ENCODE peak calls at places on chromosomes 5 and 9, in ten cellular contexts. Z is mammary epithelial cell, K is keratinocyte, M is GM23248, R is fibroblast of lung, W is neuronal stem cell, E is K562, B is SK-N-SH, X is mesenchymal stem cell, O is GM23338. G is an unnamed sample.

GRCh38 chr5:74621492-74621891 is 19.0 kb downstream of the ENC1 start:
- DNase-seq in Z (no peak), K (no peak), M (no peak), R (no peak), W (no peak), E (no peak), B (no peak), X (no peak), O (no peak), G (no peak)

GRCh38 chr9:107155244-107155817 is 127.7 kb upstream of the RAD23B start:
- DNase-seq in Z (no peak), K (no peak), M (no peak), R (no peak), W (no peak), E (no peak), B (no peak), X (no peak), O (peak; percentile 42), G (no peak)

GRCh38 chr9:70954126-70954525 is 167.3 kb downstream of the TRPM3 start:
- DNase-seq in Z (peak; percentile 48), K (peak; percentile 40), M (peak; percentile 76), R (peak; percentile 97), W (peak; percentile 29), E (no peak), B (no peak), X (peak; percentile 68), O (peak; percentile 73), G (peak; percentile 78)

GRCh38 chr9:776086-776485 is 65.4 kb upstream of the DMRT1 start:
- DNase-seq in Z (no peak), K (no peak), M (no peak), R (no peak), W (no peak), E (no peak), B (no peak), X (no peak), O (no peak), G (no peak)

GRCh38 chr9:34544035-34544434 is 21.2 kb upstream of the ENHO start:
- DNase-seq in Z (no peak), K (no peak), M (no peak), R (no peak), W (no peak), E (no peak), B (no peak), X (no peak), O (no peak), G (no peak)

GRCh38 chr9:75979362-75979761 is 88.9 kb downstream of the PCSK5 start:
- DNase-seq in Z (no peak), K (no peak), M (peak; percentile 34), R (no peak), W (no peak), E (no peak), B (no peak), X (peak; percentile 41), O (peak; percentile 77), G (peak; percentile 63)

GRCh38 chr5:151622367-151623097 is 31.4 kb upstream of the FAT2 start:
- DNase-seq in Z (peak; percentile 44), K (no peak), M (peak; percentile 65), R (no peak), W (no peak), E (no peak), B (no peak), X (no peak), O (no peak), G (no peak)

GRCh38 chr5:53430618-53431252 is 49.7 kb upstream of the FST start:
- DNase-seq in Z (peak; percentile 72), K (no peak), M (peak; percentile 80), R (peak; percentile 62), W (no peak), E (no peak), B (no peak), X (peak; percentile 72), O (peak; percentile 41), G (no peak)

DNA sequence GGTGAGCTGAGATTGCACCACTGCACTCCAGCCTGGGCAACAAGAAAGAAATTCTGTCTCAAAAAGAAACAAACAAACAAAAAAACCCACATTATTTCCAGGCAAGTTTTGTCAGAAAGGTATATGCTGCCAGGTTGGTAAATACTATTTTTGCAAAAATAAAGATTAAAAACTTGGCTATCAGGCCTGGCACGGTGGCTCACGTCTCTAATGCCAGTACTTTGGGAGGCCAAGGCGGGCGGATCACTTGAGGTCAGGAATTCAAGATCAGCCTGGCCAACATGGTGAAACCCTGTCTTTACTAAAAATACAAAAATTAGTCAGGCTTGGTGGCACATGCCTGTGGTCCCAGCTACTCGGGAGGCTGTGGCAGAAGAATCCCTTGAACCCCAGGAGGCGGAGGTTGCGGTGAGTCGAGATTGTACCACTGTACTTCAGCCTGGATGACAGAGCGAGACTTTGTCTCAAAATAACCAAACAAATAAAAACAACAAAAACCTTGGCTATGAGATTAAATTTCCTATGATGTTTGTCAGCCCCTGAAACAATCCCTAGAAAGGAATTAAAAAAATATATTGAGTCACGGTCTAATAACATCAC is 22.7 kb downstream of the AGXT2 start:
- DNase-seq in Z (no peak), K (no peak), M (no peak), R (no peak), W (no peak), E (no peak), B (no peak), X (no peak), O (no peak), G (no peak)
- H3K27ac ChIP-seq in Z (no peak overlapping the region), K (no peak overlapping the region), M (no peak overlapping the region), R (no peak overlapping the region), W (no peak overlapping the region), E (no peak overlapping the region), B (no peak overlapping the region), X (no peak overlapping the region), O (no peak overlapping the region), G (no peak overlapping the region)

GRCh38 chr9:35716236-35716635 is 15.8 kb downstream of the TLN1 start:
- DNase-seq in Z (no peak), K (no peak), M (peak; percentile 34), R (no peak), W (no peak), E (no peak), B (no peak), X (no peak), O (no peak), G (peak; percentile 51)
- H3K4me1 ChIP-seq in Z (no peaks in the 10 kb centered on the region), K (peaks cover 4% of the 10 kb centered on the region), M (no peaks in the 10 kb centered on the region), R (no peaks in the 10 kb centered on the region), W (no peaks in the 10 kb centered on the region), E (no peaks in the 10 kb centered on the region), B (no peaks in the 10 kb centered on the region), X (peaks cover 7% of the 10 kb centered on the region), O (no peaks in the 10 kb centered on the region), G (no peaks in the 10 kb centered on the region)

GRCh38 chr5:81904166-81904565 is 67.7 kb upstream of the ATG10 start:
- DNase-seq in Z (no peak), K (no peak), M (no peak), R (no peak), W (no peak), E (no peak), B (no peak), X (no peak), O (no peak), G (no peak)

GRCh38 chr5:81908044-81908443 is 63.8 kb upstream of the ATG10 start:
- DNase-seq in Z (no peak), K (no peak), M (no peak), R (peak; percentile 42), W (no peak), E (no peak), B (no peak), X (no peak), O (no peak), G (no peak)

GRCh38 chr5:81907012-81907411 is 64.8 kb upstream of the ATG10 start:
- DNase-seq in Z (no peak), K (no peak), M (no peak), R (peak; percentile 18), W (no peak), E (no peak), B (no peak), X (no peak), O (no peak), G (no peak)

GRCh38 chr5:81904861-81905260 is 67.0 kb upstream of the ATG10 start:
- DNase-seq in Z (no peak), K (no peak), M (no peak), R (peak; percentile 60), W (no peak), E (no peak), B (no peak), X (no peak), O (no peak), G (no peak)

DNA sequence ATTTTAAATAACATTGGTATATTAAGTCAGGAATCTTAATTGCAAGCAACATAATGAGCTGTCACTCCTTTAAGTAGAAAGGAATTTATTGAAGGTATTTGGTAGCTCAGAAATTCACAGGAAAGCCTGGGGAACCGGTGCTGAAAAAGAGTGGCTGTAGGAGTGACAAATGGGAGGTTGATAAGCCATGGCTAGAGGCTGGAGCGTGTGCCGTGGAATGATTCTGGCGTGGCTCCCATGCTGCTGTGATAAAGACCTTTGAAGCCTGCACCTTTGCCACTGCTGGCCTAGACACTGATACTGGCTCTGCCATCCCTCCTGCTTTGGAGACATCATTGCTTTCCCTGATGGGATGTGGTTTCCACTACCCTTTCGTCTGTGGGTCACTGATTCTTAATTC is 65.7 kb upstream of the ATG10 start:
- DNase-seq in Z (no peak), K (no peak), M (no peak), R (peak; percentile 28), W (no peak), E (no peak), B (no peak), X (no peak), O (no peak), G (no peak)
- H2AFZ ChIP-seq in Z (no peak overlapping the region), K (no peak overlapping the region), M (no peak overlapping the region), R (no peak overlapping the region), W (no peak overlapping the region), E (peak overlapping the region; percentile 19), B (no peak overlapping the region), X (no peak overlapping the region), O (no peak overlapping the region), G (no peak overlapping the region)

GRCh38 chr9:129628709-129629108 is 2.7 kb downstream of the NTMT1 start:
- DNase-seq in Z (no peak), K (no peak), M (peak; percentile 38), R (no peak), W (no peak), E (no peak), B (no peak), X (no peak), O (no peak), G (no peak)

GRCh38 chr9:129629251-129629650 is 3.3 kb downstream of the NTMT1 start:
- DNase-seq in Z (no peak), K (no peak), M (no peak), R (no peak), W (no peak), E (no peak), B (no peak), X (no peak), O (no peak), G (no peak)

GRCh38 chr9:129626079-129626943 is at the start of gene NTMT1:
- DNase-seq in Z (peak; percentile 75), K (no peak), M (peak; percentile 94), R (peak; percentile 73), W (peak; percentile 81), E (peak; percentile 92), B (peak; percentile 95), X (peak; percentile 87), O (peak; percentile 85), G (peak; percentile 97)

GRCh38 chr9:129626944-129627297 is 958 bp downstream of the NTMT1 start:
- DNase-seq in Z (peak; percentile 28), K (no peak), M (peak; percentile 80), R (peak; percentile 91), W (no peak), E (no peak), B (no peak), X (peak; percentile 85), O (no peak), G (peak; percentile 90)

DNA sequence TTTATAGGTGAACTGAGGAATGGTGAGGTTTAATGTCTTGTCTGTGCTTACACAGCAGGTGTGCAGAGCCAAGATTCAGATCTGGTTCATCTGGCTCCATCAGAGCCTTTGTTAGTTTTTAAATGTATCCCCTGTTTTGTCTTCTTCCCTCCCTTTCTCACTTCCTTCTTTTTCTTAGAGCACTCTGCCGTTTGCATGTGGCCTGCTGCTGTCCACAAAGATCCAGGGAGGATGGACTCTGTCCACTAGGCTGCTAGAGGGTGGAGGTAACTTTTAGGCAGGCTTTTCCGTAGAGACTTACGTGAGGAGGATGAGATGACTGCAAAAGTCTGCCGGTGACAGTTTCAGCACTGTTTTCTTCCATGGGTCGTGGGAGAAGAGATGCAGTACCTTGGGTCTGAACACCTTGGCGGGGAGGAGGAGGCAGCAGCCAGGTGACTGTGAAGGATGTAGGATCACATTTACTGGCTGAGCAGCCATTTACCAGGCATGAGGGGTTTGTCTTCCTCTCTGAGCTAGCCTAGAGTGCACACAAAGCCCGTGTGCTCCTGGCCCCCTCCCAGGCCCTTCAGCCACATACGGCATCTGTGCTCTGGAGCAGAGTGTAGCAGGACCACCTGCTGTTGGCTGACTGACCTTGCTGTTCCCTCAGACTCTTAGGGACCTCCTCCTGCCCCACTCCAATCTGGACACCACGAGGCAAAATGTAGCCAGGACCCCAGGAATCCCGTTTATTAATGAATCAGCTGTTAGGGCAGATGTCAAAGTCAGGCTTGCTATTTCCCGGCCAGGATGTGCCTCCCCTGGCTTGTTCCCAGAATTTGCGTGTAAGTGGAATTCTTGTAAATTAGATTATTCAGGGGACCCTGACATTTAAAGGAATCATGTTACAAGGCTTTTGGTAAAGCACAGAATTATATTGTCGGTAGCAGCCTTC is 1.9 kb downstream of the NTMT1 start:
- DNase-seq in Z (no peak), K (no peak), M (peak; percentile 52), R (peak; percentile 39), W (no peak), E (no peak), B (no peak), X (peak; percentile 18), O (no peak), G (no peak)
- H3K27ac ChIP-seq in Z (no peak overlapping the region), K (no peak overlapping the region), M (peak overlapping the region; percentile 96), R (peak overlapping the region; percentile 96), W (no peak overlapping the region), E (peak overlapping the region; percentile 87), B (peak overlapping the region; percentile 78), X (peak overlapping the region; percentile 83), O (no peak overlapping the region), G (peak overlapping the region; percentile 95)